ENCODE peak calls at places on chromosomes 3 and 15, in five cellular contexts. K is A549, N is HepG2, R is HL-60, L is neural progenitor cell. O is an unnamed sample.

GRCh38 chr3:186784820-186785516 is 1.6 kb downstream of the EIF4A2 start:
- DNase-seq in K (no peak), L (no peak), R (no peak), N (no peak), O (peak; percentile 52)

GRCh38 chr15:31328425-31328998 is 1.9 kb downstream of the KLF13 start:
- DNase-seq in K (peak; percentile 30), R (no peak), N (no peak), L (no peak), O (peak; percentile 53)

GRCh38 chr15:69424748-69425413 is 10.7 kb downstream of the KIF23 start:
- DNase-seq in K (no peak), L (no peak), N (no peak), R (no peak), O (no peak)

GRCh38 chr3:172613845-172614244 is 90.6 kb upstream of the TNFSF10 start:
- DNase-seq in L (no peak), K (no peak), N (no peak), R (no peak), O (no peak)

GRCh38 chr3:140170612-140171011 is 235.6 kb downstream of the CLSTN2 start:
- DNase-seq in N (no peak), R (no peak), L (no peak), K (no peak), O (peak; percentile 48)

GRCh38 chr3:134372405-134373277 is 1.6 kb downstream of the AMOTL2 start:
- DNase-seq in K (no peak), N (no peak), L (no peak), R (no peak), O (no peak)

GRCh38 chr15:60438626-60439025 is 40.3 kb downstream of the ICE2 start:
- DNase-seq in L (no peak), R (no peak), K (no peak), N (no peak), O (no peak)

GRCh38 chr3:38528457-38528856 is 32.3 kb downstream of the EXOG start:
- DNase-seq in K (peak; percentile 44), R (no peak), L (peak; percentile 70), N (peak; percentile 28), O (peak; percentile 26)

GRCh38 chr3:177686671-177687070 is 489.4 kb upstream of the TBL1XR1 start:
- DNase-seq in K (no peak), R (no peak), L (no peak), N (no peak), O (no peak)

GRCh38 chr15:80996247-80996646 is 4.5 kb upstream of the TLNRD1 start:
- DNase-seq in L (peak; percentile 34), K (peak; percentile 58), R (peak; percentile 23), N (no peak), O (peak; percentile 44)

GRCh38 chr15:89335289-89336041 is 841 bp upstream of the POLG start:
- DNase-seq in R (no peak), L (peak; percentile 70), K (no peak), N (peak; percentile 10), O (no peak)

GRCh38 chr3:183539821-183540220 is 15.7 kb downstream of the KLHL6 start:
- DNase-seq in L (no peak), K (no peak), R (no peak), N (no peak), O (no peak)

GRCh38 chr3:136955813-136956212 is 2.0 kb upstream of the IL20RB start:
- DNase-seq in R (no peak), K (peak; percentile 66), L (no peak), N (peak; percentile 81), O (no peak)

GRCh38 chr3:42803800-42804112 is 534 bp downstream of the HIGD1A start:
- DNase-seq in K (peak; percentile 23), N (peak; percentile 31), R (peak; percentile 16), L (peak; percentile 60), O (peak; percentile 43)

GRCh38 chr15:25182098-25182478 is 227.3 kb downstream of the SNRPN start:
- DNase-seq in K (no peak), N (no peak), R (no peak), L (no peak), O (no peak)

GRCh38 chr15:63189955-63190691 is 717 bp downstream of the RAB8B start:
- DNase-seq in N (no peak), R (peak; percentile 25), K (no peak), L (peak; percentile 47), O (no peak)

GRCh38 chr3:169618894-169619792 is 44.4 kb downstream of the MECOM start:
- DNase-seq in K (no peak), R (no peak), L (no peak), N (no peak), O (no peak)

GRCh38 chr3:174072675-174073074 is 675.1 kb downstream of the NLGN1 start:
- DNase-seq in R (no peak), N (no peak), L (no peak), K (no peak), O (no peak)

GRCh38 chr3:70620367-70620766 is 307.9 kb upstream of the MDFIC2 start:
- DNase-seq in L (no peak), N (no peak), K (no peak), R (no peak), O (no peak)

GRCh38 chr15:101346928-101347327 is 51.9 kb upstream of the SNRPA1 start:
- DNase-seq in L (no peak), K (no peak), N (no peak), R (no peak), O (no peak)

GRCh38 chr3:16500093-16500492 is 13.4 kb downstream of the RFTN1 start:
- DNase-seq in L (no peak), K (no peak), R (no peak), N (no peak), O (no peak)

GRCh38 chr3:108662141-108662738 is 72.7 kb downstream of the DZIP3 start:
- DNase-seq in K (peak; percentile 69), R (peak; percentile 52), N (peak; percentile 56), L (peak; percentile 76), O (peak; percentile 73)

GRCh38 chr3:69079269-69080159 is 651 bp downstream of the UBA3 start:
- DNase-seq in K (no peak), N (peak; percentile 35), R (peak; percentile 18), L (peak; percentile 62), O (no peak)

GRCh38 chr3:101124125-101124524 is 130.9 kb upstream of the ABI3BP start:
- DNase-seq in R (no peak), N (no peak), K (no peak), L (no peak), O (no peak)

DNA sequence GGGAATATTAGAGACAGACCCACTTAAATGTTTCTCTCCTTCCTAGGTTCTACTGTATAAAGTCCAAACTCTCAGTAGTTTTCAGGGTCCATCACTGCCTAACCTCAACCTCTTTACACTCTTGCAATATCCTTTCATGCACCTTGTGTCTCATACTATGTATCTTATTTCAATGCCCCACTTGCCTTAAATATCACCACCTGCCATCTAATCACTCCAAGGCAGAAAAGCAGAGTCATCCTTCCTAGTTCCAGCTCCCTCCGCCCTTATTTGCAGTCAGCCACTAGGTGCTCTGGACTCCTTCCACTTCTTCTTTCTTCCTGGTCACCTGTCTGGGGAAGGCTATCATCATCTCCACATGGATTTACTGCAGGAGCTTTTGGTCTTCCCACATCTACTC is 322.0 kb downstream of the MFSD1 start:
- DNase-seq in R (no peak), L (no peak), N (no peak), K (no peak), O (no peak)
- H3K27ac ChIP-seq in R (no peak overlapping the region), L (no peak overlapping the region), N (no peak overlapping the region), K (no peak overlapping the region), O (no peak overlapping the region)

DNA sequence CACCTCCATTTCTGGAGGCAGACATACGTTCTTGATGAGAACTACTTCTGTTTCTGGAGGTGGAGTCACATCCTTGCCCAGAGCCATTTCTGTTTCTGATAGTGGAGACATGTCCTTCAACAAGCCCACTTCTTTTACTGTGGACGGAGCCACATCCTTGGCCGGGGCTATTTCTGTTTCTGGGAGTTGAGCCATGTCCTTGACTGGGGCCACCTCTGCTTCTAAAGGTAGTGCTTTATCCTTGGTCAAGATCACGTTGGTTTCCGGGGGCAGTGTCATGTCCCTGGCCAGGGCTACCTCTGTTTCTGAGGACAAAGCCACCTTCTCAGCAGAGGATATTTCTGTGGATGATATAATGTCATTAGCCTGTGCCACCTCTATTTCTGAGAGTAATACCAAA is 100.0 kb downstream of the MAP4 start:
- DNase-seq in K (no peak), L (no peak), R (no peak), N (no peak), O (no peak)
- H3K27ac ChIP-seq in K (no peak overlapping the region), L (no peak overlapping the region), R (no peak overlapping the region), N (no peak overlapping the region), O (no peak overlapping the region)

DNA sequence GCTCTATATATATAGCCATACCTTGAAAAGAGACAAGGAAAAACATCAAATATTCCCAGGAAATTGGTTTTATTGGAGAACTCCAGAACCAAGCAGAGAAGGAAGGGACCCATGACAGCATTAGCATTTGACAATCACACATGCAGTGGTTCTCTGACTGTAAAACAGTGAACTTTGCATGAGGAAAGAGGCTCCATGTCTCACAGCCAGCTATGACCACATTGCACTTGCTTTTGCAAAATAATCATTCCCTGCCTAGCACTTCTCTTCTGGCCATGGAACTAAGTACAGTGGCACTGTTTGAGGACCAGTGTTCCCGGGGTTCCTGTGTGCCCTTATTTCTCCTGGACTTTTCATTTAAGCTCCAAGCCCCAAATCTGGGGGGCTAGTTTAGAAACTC is 85.5 kb downstream of the TGFBR2 start:
- DNase-seq in K (no peak), N (no peak), L (no peak), R (no peak), O (no peak)
- H3K27ac ChIP-seq in K (peak overlapping the region; percentile 77), N (peak overlapping the region; percentile 24), L (no peak overlapping the region), R (no peak overlapping the region), O (no peak overlapping the region)

GRCh38 chr3:171285287-171285686 is 174.9 kb downstream of the TNIK start:
- DNase-seq in K (no peak), R (no peak), N (no peak), L (no peak), O (no peak)

GRCh38 chr3:171284308-171285075 is 175.7 kb downstream of the TNIK start:
- DNase-seq in L (no peak), K (peak; percentile 56), R (no peak), N (no peak), O (no peak)

GRCh38 chr3:171282041-171282440 is 178.2 kb downstream of the TNIK start:
- DNase-seq in L (no peak), R (no peak), N (no peak), K (no peak), O (no peak)

GRCh38 chr3:171281256-171281655 is 178.9 kb downstream of the TNIK start:
- DNase-seq in R (no peak), K (no peak), N (no peak), L (no peak), O (no peak)

GRCh38 chr3:171283248-171284222 is 176.7 kb downstream of the TNIK start:
- DNase-seq in N (no peak), R (no peak), K (no peak), L (no peak), O (no peak)
- H3K27ac ChIP-seq in N (no peak overlapping the region), R (no peak overlapping the region), K (peak overlapping the region; percentile 67), L (no peak overlapping the region), O (no peak overlapping the region)